ENCODE peak calls at places on chromosomes 7 and 10, in seven cellular contexts. T, D, L, U, V, A and R are unnamed samples.

GRCh38 chr10:95287281-95287680 is 3.5 kb downstream of the PDLIM1 start:
- DNase-seq in T (no peak), D (no peak), L (no peak), U (no peak), V (no peak), A (no peak), R (no peak)

GRCh38 chr7:110521357-110521756 is 569.6 kb upstream of the LRRN3 start:
- DNase-seq in T (no peak), D (no peak), L (no peak), U (no peak), V (no peak), A (no peak), R (no peak)

GRCh38 chr10:133400624-133401424 is 6.9 kb downstream of the MTG1 start:
- DNase-seq in T (no peak), D (peak), L (no peak), U (no peak), V (no peak), A (no peak), R (no peak)

GRCh38 chr10:126054191-126054590 is 157.8 kb downstream of the FANK1 start:
- DNase-seq in T (no peak), D (no peak), L (no peak), U (no peak), V (no peak), A (no peak), R (no peak)

GRCh38 chr10:110137142-110137545 is 70.3 kb upstream of the MXI1 start:
- DNase-seq in T (peak), D (no peak), L (peak), U (peak), V (no peak), A (no peak), R (no peak)

GRCh38 chr10:88735661-88736060 is 24.2 kb upstream of the LIPN start:
- DNase-seq in T (no peak), D (no peak), L (no peak), U (peak), V (no peak), A (no peak), R (no peak)

GRCh38 chr10:1873916-1874315 is 136.6 kb upstream of the ADARB2 start:
- DNase-seq in T (no peak), D (no peak), L (no peak), U (no peak), V (no peak), A (no peak), R (no peak)

GRCh38 chr10:97400665-97401454 is at the start of gene RRP12:
- DNase-seq in T (peak), D (peak), L (peak), U (peak), V (peak), A (peak), R (peak)

GRCh38 chr7:105387621-105388372 is 924 bp downstream of the SRPK2 start:
- DNase-seq in T (no peak), D (peak), L (peak), U (peak), V (peak), A (peak), R (peak)

GRCh38 chr10:25556457-25556856 is 377.6 kb upstream of the MYO3A start:
- DNase-seq in T (no peak), D (no peak), L (peak), U (peak), V (no peak), A (no peak), R (no peak)

GRCh38 chr10:89390875-89391576 is 1.4 kb upstream of the IFIT1 start:
- DNase-seq in T (no peak), D (no peak), L (no peak), U (peak), V (no peak), A (no peak), R (no peak)

GRCh38 chr10:132233501-132234075 is 46.8 kb downstream of the DPYSL4 start:
- DNase-seq in T (no peak), D (no peak), L (no peak), U (no peak), V (no peak), A (no peak), R (no peak)

GRCh38 chr10:77907900-77908717 is 18.4 kb downstream of the DLG5 start:
- DNase-seq in T (no peak), D (no peak), L (no peak), U (no peak), V (no peak), A (no peak), R (no peak)

GRCh38 chr7:51613911-51614344 is 297.3 kb upstream of the COBL start:
- DNase-seq in T (no peak), D (no peak), L (no peak), U (no peak), V (no peak), A (no peak), R (no peak)

GRCh38 chr7:92092210-92092609 is 42.1 kb downstream of the CYP51A1 start:
- DNase-seq in T (no peak), D (no peak), L (no peak), U (peak), V (no peak), A (no peak), R (no peak)

GRCh38 chr10:49177391-49178355 is 10.5 kb downstream of the TMEM273 start:
- DNase-seq in T (peak), D (peak), L (peak), U (peak), V (no peak), A (peak), R (peak)

GRCh38 chr7:132121987-132122386 is 454.3 kb downstream of the PLXNA4 start:
- DNase-seq in T (no peak), D (no peak), L (no peak), U (no peak), V (no peak), A (no peak), R (no peak)